ENCODE peak calls at places on chromosomes 1 and 21, in seven cellular contexts. L, R, X, N, U, G and H are unnamed samples.

GRCh38 chr1:236575523-236575922 is 28.8 kb downstream of the HEATR1 start:
- DNase-seq in L (no peak), R (no peak), X (no peak), N (no peak), U (no peak), G (no peak), H (no peak)

GRCh38 chr21:34796518-34797201 is 127.9 kb downstream of the CLIC6 start:
- DNase-seq in L (no peak), R (no peak), X (peak; percentile 60), N (no peak), U (peak; percentile 94), G (no peak), H (no peak)

GRCh38 chr1:29590583-29591555 is 354.5 kb downstream of the PTPRU start:
- DNase-seq in L (no peak), R (no peak), X (no peak), N (no peak), U (peak; percentile 47), G (no peak), H (no peak)

GRCh38 chr1:94411217-94411616 is 7.0 kb upstream of the ABCD3 start:
- DNase-seq in L (no peak), R (no peak), X (no peak), N (no peak), U (no peak), G (no peak), H (no peak)

GRCh38 chr1:45508295-45509151 is 8.4 kb downstream of the MMACHC start:
- DNase-seq in L (no peak), R (no peak), X (no peak), N (no peak), U (no peak), G (no peak), H (no peak)

GRCh38 chr1:218426343-218426657 is 81.2 kb downstream of the TGFB2 start:
- DNase-seq in L (peak; percentile 1), R (peak; percentile 31), X (no peak), N (no peak), U (no peak), G (peak; percentile 18), H (no peak)

GRCh38 chr1:63557365-63557987 is 34.2 kb downstream of the EFCAB7 start:
- DNase-seq in L (no peak), R (no peak), X (peak; percentile 16), N (peak; percentile 45), U (peak; percentile 11), G (no peak), H (no peak)

GRCh38 chr1:88935522-88936222 is 44.3 kb upstream of the GTF2B start:
- DNase-seq in L (no peak), R (peak; percentile 49), X (peak; percentile 14), N (no peak), U (peak; percentile 43), G (no peak), H (no peak)

GRCh38 chr1:225862581-225862950 is 19.6 kb downstream of the TMEM63A start:
- DNase-seq in L (no peak), R (no peak), X (no peak), N (no peak), U (no peak), G (no peak), H (peak; percentile 15)

GRCh38 chr1:217562229-217562878 is 68.5 kb downstream of the GPATCH2 start:
- DNase-seq in L (no peak), R (no peak), X (no peak), N (no peak), U (peak; percentile 29), G (no peak), H (no peak)

GRCh38 chr1:44962729-44963128 is 23.7 kb downstream of the EIF2B3 start:
- DNase-seq in L (no peak), R (no peak), X (no peak), N (no peak), U (no peak), G (no peak), H (no peak)

GRCh38 chr1:185741551-185741950 is 7.4 kb downstream of the HMCN1 start:
- DNase-seq in L (no peak), R (no peak), X (no peak), N (no peak), U (no peak), G (no peak), H (no peak)

GRCh38 chr1:6163191-6163972 is 16.7 kb downstream of the CHD5 start:
- DNase-seq in L (no peak), R (no peak), X (no peak), N (no peak), U (no peak), G (no peak), H (peak; percentile 3)

GRCh38 chr1:101175886-101176285 is 60.9 kb upstream of the S1PR1 start:
- DNase-seq in L (no peak), R (no peak), X (no peak), N (no peak), U (no peak), G (no peak), H (no peak)

GRCh38 chr1:61318319-61319125 is 236.2 kb downstream of the NFIA start:
- DNase-seq in L (no peak), R (no peak), X (no peak), N (no peak), U (no peak), G (no peak), H (no peak)

GRCh38 chr1:235275223-235275622 is 52.8 kb downstream of the ARID4B start:
- DNase-seq in L (no peak), R (no peak), X (no peak), N (no peak), U (no peak), G (no peak), H (no peak)

GRCh38 chr1:204503122-204503912 is 8.7 kb upstream of the PIK3C2B start:
- DNase-seq in L (no peak), R (peak; percentile 67), X (no peak), N (no peak), U (peak; percentile 71), G (peak; percentile 70), H (no peak)

GRCh38 chr1:211257831-211258225 is 1.3 kb upstream of the RCOR3 start:
- DNase-seq in L (no peak), R (no peak), X (no peak), N (no peak), U (no peak), G (no peak), H (no peak)

GRCh38 chr1:154866257-154866994 is 3.7 kb downstream of the KCNN3 start:
- DNase-seq in L (no peak), R (no peak), X (peak; percentile 71), N (no peak), U (no peak), G (no peak), H (no peak)

GRCh38 chr1:61323681-61324328 is 241.4 kb downstream of the NFIA start:
- DNase-seq in L (no peak), R (no peak), X (no peak), N (no peak), U (peak; percentile 12), G (no peak), H (no peak)

GRCh38 chr1:151060241-151061011 is at the start of gene MLLT11:
- DNase-seq in L (peak; percentile 66), R (peak; percentile 91), X (peak; percentile 90), N (peak; percentile 88), U (peak; percentile 54), G (peak; percentile 68), H (peak; percentile 45)

GRCh38 chr1:214078950-214079349 is 91.2 kb downstream of the PROX1 start:
- DNase-seq in L (no peak), R (peak; percentile 22), X (peak; percentile 12), N (no peak), U (no peak), G (no peak), H (no peak)

GRCh38 chr1:55213885-55214213 is 1.3 kb downstream of the USP24 start:
- DNase-seq in L (no peak), R (no peak), X (peak; percentile 43), N (peak; percentile 33), U (no peak), G (no peak), H (no peak)

GRCh38 chr1:16237343-16237830 is 404 bp upstream of the CPLANE2 start:
- DNase-seq in L (no peak), R (no peak), X (no peak), N (no peak), U (no peak), G (no peak), H (no peak)

GRCh38 chr21:41921089-41921819 is 32.6 kb downstream of the C2CD2 start:
- DNase-seq in L (no peak), R (no peak), X (no peak), N (no peak), U (no peak), G (no peak), H (no peak)

GRCh38 chr1:156546267-156546666 is 26.1 kb downstream of the IQGAP3 start:
- DNase-seq in L (no peak), R (no peak), X (no peak), N (no peak), U (no peak), G (no peak), H (no peak)